ENCODE peak calls at places on chromosomes 1 and 21, in six cellular contexts. I, U, H, M, O and V are unnamed samples.

GRCh38 chr1:21523297-21523813 is 14.1 kb downstream of the ALPL start:
- DNase-seq in I (no peak), U (no peak), H (no peak), M (no peak), O (no peak), V (no peak)

GRCh38 chr1:192808588-192809285 is at the start of gene RGS2:
- DNase-seq in I (peak), U (peak), H (peak), M (peak), O (peak), V (peak)

GRCh38 chr1:14924455-14925325 is 228.9 kb upstream of the TMEM51 start:
- DNase-seq in I (peak), U (no peak), H (peak), M (peak), O (peak), V (no peak)

GRCh38 chr1:109535481-109535880 is 4.2 kb upstream of the GPR61 start:
- DNase-seq in I (no peak), U (no peak), H (no peak), M (no peak), O (no peak), V (no peak)

GRCh38 chr1:97913506-97913905 is 7.3 kb downstream of the DPYD start:
- DNase-seq in I (no peak), U (no peak), H (no peak), M (no peak), O (no peak), V (no peak)

GRCh38 chr1:172339840-172340239 is 80.6 kb upstream of the C1orf105 start:
- DNase-seq in I (no peak), U (no peak), H (no peak), M (no peak), O (no peak), V (no peak)

GRCh38 chr1:84152649-84153056 is 8.6 kb downstream of the PRKACB start:
- DNase-seq in I (no peak), U (no peak), H (no peak), M (no peak), O (no peak), V (no peak)

GRCh38 chr1:159832309-159832708 is 5.6 kb downstream of the SLAMF8 start:
- DNase-seq in I (no peak), U (no peak), H (no peak), M (no peak), O (no peak), V (no peak)

GRCh38 chr1:181392133-181392532 is 91.2 kb upstream of the CACNA1E start:
- DNase-seq in I (no peak), U (no peak), H (no peak), M (no peak), O (no peak), V (no peak)

GRCh38 chr21:20698585-20698984 is 299.6 kb upstream of the NCAM2 start:
- DNase-seq in I (no peak), U (no peak), H (no peak), M (no peak), O (no peak), V (no peak)

GRCh38 chr1:43311521-43311920 is 10.7 kb downstream of the TIE1 start:
- DNase-seq in I (no peak), U (no peak), H (no peak), M (no peak), O (no peak), V (no peak)

GRCh38 chr1:116934586-116935207 is 25.0 kb downstream of the PTGFRN start:
- DNase-seq in I (peak), U (no peak), H (no peak), M (no peak), O (peak), V (no peak)

GRCh38 chr1:46546210-46546609 is 5.2 kb downstream of the KNCN start:
- DNase-seq in I (no peak), U (no peak), H (no peak), M (no peak), O (no peak), V (no peak)

GRCh38 chr1:225603538-225604354 is 49.2 kb downstream of the ENAH start:
- DNase-seq in I (no peak), U (no peak), H (no peak), M (peak), O (peak), V (no peak)

GRCh38 chr21:16372546-16372945 is 642.8 kb downstream of the USP25 start:
- DNase-seq in I (no peak), U (no peak), H (no peak), M (no peak), O (no peak), V (no peak)

GRCh38 chr21:16378570-16378969 is 648.8 kb downstream of the USP25 start:
- DNase-seq in I (no peak), U (no peak), H (no peak), M (no peak), O (no peak), V (no peak)

GRCh38 chr21:16376673-16377072 is 646.9 kb downstream of the USP25 start:
- DNase-seq in I (no peak), U (no peak), H (no peak), M (no peak), O (no peak), V (no peak)

GRCh38 chr21:16377857-16378256 is 648.1 kb downstream of the USP25 start:
- DNase-seq in I (no peak), U (no peak), H (no peak), M (no peak), O (no peak), V (no peak)

DNA sequence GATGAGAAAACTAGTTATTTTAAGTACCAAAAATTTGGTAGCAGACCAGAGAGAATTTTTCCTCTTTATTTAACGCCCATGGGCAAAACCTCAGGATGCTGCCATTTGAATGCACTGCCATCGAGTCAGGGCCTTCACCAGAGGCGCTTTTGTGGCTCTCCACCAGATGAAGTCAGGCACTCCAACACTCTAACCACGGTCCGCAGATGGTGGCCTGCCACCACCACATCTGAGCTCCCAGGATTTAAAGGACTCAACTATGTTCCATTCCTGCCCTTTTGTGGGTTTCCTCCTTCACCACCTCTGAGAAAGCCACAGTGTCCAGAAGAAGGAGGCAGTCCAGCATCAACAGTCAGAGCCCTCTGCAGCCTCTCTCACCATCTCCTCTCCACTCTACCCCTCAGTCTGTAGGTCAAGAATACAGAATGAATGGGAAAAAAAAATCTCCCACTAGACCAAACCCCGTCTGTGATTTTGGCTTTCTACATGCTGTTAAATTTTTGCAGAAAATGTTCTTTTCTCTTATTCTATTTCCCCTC is 647.4 kb downstream of the USP25 start:
- DNase-seq in I (no peak), U (no peak), H (no peak), M (no peak), O (no peak), V (no peak)
- H3K4me3 ChIP-seq in I (no peak), U (no peak), H (no peak), M (no peak), O (no peak), V (no peak)

DNA sequence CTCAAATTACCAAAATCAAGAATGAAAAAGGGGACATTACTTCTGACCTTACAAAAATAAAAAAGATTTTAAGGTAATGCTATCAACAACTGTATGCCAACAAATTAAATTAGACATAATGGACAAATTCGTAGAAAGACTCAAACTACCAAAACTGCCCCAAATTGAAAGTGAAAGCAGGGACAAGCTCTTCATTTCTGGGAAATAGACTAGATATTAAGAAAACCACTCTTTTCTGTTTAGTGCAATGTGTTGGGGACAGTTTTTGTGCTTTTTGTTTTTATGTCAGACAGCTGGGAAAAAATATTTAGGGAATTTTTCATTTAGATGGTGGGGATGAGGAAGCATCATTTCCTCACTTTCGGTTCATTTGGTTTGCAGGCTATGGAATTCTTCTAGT is 4.9 kb upstream of the GBP1 start:
- DNase-seq in I (no peak), U (no peak), H (no peak), M (no peak), O (peak), V (no peak)
- H3K4me3 ChIP-seq in I (no peak), U (no peak), H (peak), M (no peak), O (peak), V (peak)

DNA sequence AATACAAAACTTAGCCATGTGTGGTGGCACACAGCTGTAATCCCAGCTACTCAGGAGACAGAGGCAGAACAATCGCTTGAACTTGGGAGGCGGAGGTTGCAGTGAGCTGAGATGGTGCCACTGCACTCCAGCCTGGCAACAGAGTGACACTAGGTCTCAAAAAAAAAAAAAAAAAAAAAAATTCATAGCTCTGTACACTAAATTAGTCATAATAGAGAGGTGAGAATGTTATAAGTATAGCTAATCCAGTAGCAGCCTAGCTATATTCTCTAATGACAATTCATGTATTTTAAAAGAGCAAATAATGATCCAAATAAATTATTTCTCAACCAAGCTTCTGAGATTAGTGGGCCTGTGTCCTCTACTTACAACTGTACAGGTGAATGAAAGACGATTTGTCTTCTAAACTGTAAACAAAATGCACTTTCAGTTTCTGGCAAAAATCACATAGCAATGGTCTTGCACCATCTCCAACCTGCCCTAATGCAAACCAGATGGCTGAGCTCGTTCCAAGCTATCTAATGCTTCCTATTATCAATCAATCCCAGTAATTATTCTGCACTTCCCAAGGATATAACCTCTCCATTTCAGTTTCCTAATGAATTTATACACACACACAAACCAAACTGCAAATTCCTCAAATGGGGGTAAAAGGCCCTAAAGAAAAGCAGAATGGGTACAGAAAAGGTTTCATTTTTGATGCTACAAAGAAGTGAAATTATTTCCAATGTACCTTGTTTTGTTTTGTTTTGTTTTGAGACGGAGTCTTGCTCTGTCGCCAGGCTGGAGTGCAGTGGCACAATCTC is 56.5 kb downstream of the GATAD2B start:
- DNase-seq in I (no peak), U (no peak), H (no peak), M (peak), O (peak), V (peak)
- H3K4me3 ChIP-seq in I (no peak), U (no peak), H (no peak), M (no peak), O (no peak), V (no peak)

GRCh38 chr1:38047603-38048146 is 1.1 kb upstream of the POU3F1 start:
- DNase-seq in I (no peak), U (no peak), H (no peak), M (peak), O (peak), V (no peak)
- H3K4me3 ChIP-seq in I (peak), U (peak), H (peak), M (peak), O (peak), V (peak)

GRCh38 chr1:27000817-27001460 is 7.4 kb downstream of the TRNP1 start:
- DNase-seq in I (no peak), U (no peak), H (no peak), M (peak), O (peak), V (no peak)

GRCh38 chr1:26998319-26999300 is 5.1 kb downstream of the TRNP1 start:
- DNase-seq in I (no peak), U (no peak), H (no peak), M (peak), O (peak), V (no peak)

GRCh38 chr1:27001570-27002360 is 8.3 kb downstream of the TRNP1 start:
- DNase-seq in I (no peak), U (no peak), H (peak), M (no peak), O (no peak), V (no peak)

GRCh38 chr1:27000092-27000816 is 6.8 kb downstream of the TRNP1 start:
- DNase-seq in I (no peak), U (no peak), H (no peak), M (no peak), O (no peak), V (no peak)

GRCh38 chr1:26999440-26999987 is 6.0 kb downstream of the TRNP1 start:
- DNase-seq in I (no peak), U (peak), H (peak), M (peak), O (peak), V (peak)
- H3K4me3 ChIP-seq in I (no peak), U (peak), H (no peak), M (no peak), O (no peak), V (no peak)